ENCODE peak calls at places on chromosomes 4 and X, in four cellular contexts. F is kidney, W is GM13976, Y is nephron progenitor cell. M is an unnamed sample.
A peak's percentile ranks its signal among the peaks of the same experiment; 100 is the strongest.

GRCh38 chrX:153644356-153645125 is 2.5 kb upstream of the DUSP9 start:
- DNase-seq in W (no peak), Y (no peak), F (peak; percentile 75), M (peak; percentile 91)

GRCh38 chr4:8866828-8867623 is 4.6 kb downstream of the HMX1 start:
- DNase-seq in F (no peak), W (no peak), Y (peak; percentile 1), M (no peak)

GRCh38 chr4:96675916-96676315 is 836.0 kb downstream of the PDHA2 start:
- DNase-seq in F (no peak), W (no peak), Y (no peak), M (no peak)

GRCh38 chr4:46123872-46124755 is at the start of gene GABRG1:
- DNase-seq in F (peak; percentile 19), Y (peak; percentile 34), W (no peak), M (no peak)

GRCh38 chr4:44016582-44017421 is 431.8 kb downstream of the KCTD8 start:
- DNase-seq in Y (no peak), F (no peak), W (no peak), M (no peak)

GRCh38 chrX:12791253-12792228 is at the start of gene PRPS2:
- DNase-seq in F (peak; percentile 88), W (peak; percentile 85), Y (peak; percentile 78), M (no peak)

GRCh38 chr4:151725087-151725486 is 35.7 kb downstream of the GATB start:
- DNase-seq in W (no peak), F (no peak), Y (no peak), M (no peak)

GRCh38 chr4:98261291-98262271 is at the start of gene RAP1GDS1:
- DNase-seq in W (no peak), Y (no peak), F (peak; percentile 80), M (peak; percentile 92)

GRCh38 chr4:57132746-57133142 is 22.6 kb upstream of the IGFBP7 start:
- DNase-seq in W (no peak), F (no peak), Y (no peak), M (no peak)

GRCh38 chrX:149512225-149512885 is 7.2 kb upstream of the IDS start:
- DNase-seq in F (no peak), Y (peak; percentile 49), W (peak; percentile 32), M (no peak)

GRCh38 chr4:48439988-48440387 is 43.2 kb upstream of the SLC10A4 start:
- DNase-seq in F (no peak), W (no peak), Y (no peak), M (no peak)

GRCh38 chr4:184322328-184323025 is 104.8 kb upstream of the ENPP6 start:
- DNase-seq in W (no peak), F (no peak), Y (no peak), M (no peak)

GRCh38 chrX:10628906-10629305 is 8.5 kb upstream of the MID1 start:
- DNase-seq in F (no peak), W (no peak), Y (no peak), M (no peak)

GRCh38 chr4:55364691-55365346 is 18.8 kb downstream of the SRD5A3 start:
- DNase-seq in W (no peak), Y (no peak), F (no peak), M (no peak)

GRCh38 chrX:71637848-71638247 is 19.5 kb upstream of the CXCR3 start:
- DNase-seq in Y (no peak), F (no peak), W (no peak), M (no peak)

GRCh38 chr4:133565379-133565778 is 416.3 kb downstream of the PCDH10 start:
- DNase-seq in Y (no peak), W (no peak), F (no peak), M (no peak)

GRCh38 chrX:6645216-6645615 is 110.3 kb upstream of the VCX3A start:
- DNase-seq in Y (no peak), W (no peak), F (no peak), M (no peak)

GRCh38 chr4:158826882-158827281 is 58.1 kb downstream of the FNIP2 start:
- DNase-seq in Y (no peak), W (no peak), F (no peak), M (no peak)

GRCh38 chr4:53116959-53117358 is 248.9 kb downstream of the SCFD2 start:
- DNase-seq in F (no peak), W (no peak), Y (no peak), M (no peak)

GRCh38 chrX:153863251-153863991 is 22.6 kb downstream of the L1CAM start:
- DNase-seq in F (no peak), W (peak; percentile 15), Y (no peak), M (no peak)

GRCh38 chr4:158894826-158895225 is 126.0 kb downstream of the FNIP2 start:
- DNase-seq in W (no peak), Y (no peak), F (no peak), M (no peak)

GRCh38 chr4:7903686-7904085 is 36.0 kb downstream of the AFAP1 start:
- DNase-seq in W (no peak), Y (no peak), F (no peak), M (no peak)

GRCh38 chrX:153651540-153652079 is 4.6 kb downstream of the DUSP9 start:
- DNase-seq in Y (no peak), W (no peak), F (peak; percentile 56), M (peak; percentile 63)

GRCh38 chr4:27701563-27701962 is 840.9 kb downstream of the STIM2 start:
- DNase-seq in Y (no peak), F (no peak), W (no peak), M (no peak)

GRCh38 chr4:27703771-27704170 is 843.1 kb downstream of the STIM2 start:
- DNase-seq in Y (no peak), W (no peak), F (no peak), M (no peak)

DNA sequence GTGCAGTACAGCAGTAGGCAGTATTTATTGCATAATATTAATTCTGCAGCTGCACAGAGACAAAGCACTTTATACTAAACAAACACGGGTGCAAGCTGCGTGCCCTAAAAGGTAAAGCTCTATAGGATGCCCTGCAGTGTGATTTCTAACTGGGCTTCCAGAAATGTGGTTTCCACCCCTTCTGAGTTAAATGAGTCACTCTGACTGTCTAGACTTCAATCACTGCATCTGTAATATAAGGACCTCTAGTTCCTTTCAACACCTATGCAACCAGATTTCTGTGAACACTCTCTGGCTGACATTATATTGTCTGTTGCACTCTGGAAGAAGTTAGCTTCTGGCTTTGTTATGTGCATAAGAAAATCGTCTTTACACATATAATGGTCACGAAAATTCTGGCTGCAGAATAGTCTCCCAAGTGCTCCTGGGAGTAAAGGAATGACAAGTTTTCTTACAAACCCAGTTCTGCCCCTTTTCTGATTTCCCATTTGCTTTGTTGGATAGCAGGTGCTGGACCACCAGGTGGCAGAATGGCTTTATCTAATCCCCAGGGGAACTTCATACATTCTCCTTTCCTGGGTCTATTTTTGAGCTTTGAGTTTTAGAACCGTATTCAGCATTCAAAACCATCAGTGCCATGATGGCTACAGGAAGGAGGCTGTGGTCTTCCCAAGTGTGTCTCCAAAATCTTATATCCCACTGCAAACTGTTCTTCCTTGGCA is 842.2 kb downstream of the STIM2 start:
- DNase-seq in F (no peak), W (no peak), Y (no peak), M (no peak)
- TF ChIP-seq CTCF in F (no peak), W (no peak), Y (peak; percentile 9), M (peak; percentile 72)

GRCh38 chr4:20249333-20249732 is 2.4 kb upstream of the SLIT2 start:
- DNase-seq in F (no peak), Y (no peak), W (no peak), M (no peak)
- TF ChIP-seq CTCF in F (peak; percentile 38), Y (peak; percentile 37), W (no peak), M (peak; percentile 81)

GRCh38 chr4:71136071-71136470 is 142.6 kb downstream of the DCK start:
- DNase-seq in Y (no peak), F (no peak), W (no peak), M (no peak)

GRCh38 chr4:71138007-71138600 is 144.7 kb downstream of the DCK start:
- DNase-seq in Y (no peak), W (no peak), F (no peak), M (no peak)

GRCh38 chr4:71140563-71140962 is 147.1 kb downstream of the DCK start:
- DNase-seq in Y (no peak), W (no peak), F (no peak), M (no peak)

DNA sequence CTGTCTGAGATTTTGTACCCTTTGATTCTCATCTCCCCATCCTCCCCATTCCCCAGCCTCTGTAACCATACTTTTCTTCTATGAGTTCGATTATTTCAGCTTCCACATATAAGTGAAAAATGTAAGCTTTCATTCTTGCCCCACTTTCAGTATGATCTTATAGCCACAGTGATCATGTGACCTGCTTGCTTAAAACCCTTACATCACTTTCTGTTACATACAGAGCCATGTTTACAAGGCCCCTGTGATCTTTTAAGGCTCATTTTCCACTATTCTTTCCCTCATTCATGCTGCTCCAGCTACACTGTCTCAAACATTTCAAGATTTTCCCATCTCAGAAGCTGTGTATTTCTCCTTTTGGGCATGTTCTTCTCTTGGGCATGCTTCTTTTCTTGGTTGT is 147.7 kb downstream of the DCK start:
- DNase-seq in W (peak; percentile 32), Y (no peak), F (no peak), M (no peak)
- TF ChIP-seq CTCF in W (no peak), Y (no peak), F (no peak), M (no peak)

DNA sequence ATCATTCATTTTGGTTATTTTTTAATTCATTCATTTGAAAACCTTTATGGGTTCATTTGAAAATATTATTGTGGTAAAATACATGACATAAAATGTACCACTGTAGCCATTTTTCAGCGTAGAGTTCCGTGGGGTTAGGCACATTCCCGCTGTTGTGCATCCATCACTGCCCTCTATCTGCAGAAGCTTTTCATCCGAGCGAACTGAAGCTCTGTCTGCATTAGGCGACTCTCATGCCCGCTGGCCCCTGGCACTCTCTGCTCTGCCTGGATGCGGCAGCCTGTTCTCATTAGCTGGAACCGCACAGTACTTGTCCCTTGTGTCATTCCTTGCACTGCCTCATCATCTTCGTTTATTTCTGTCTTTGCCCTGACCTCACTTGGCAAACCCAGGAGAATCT is 17.5 kb downstream of the CFAP99 start:
- DNase-seq in F (no peak), Y (no peak), W (no peak), M (no peak)
- TF ChIP-seq CTCF in F (no peak), Y (no peak), W (no peak), M (peak; percentile 54)

GRCh38 chr4:142282870-142283431 is 563.1 kb downstream of the INPP4B start:
- DNase-seq in W (no peak), F (no peak), Y (peak; percentile 22), M (no peak)
- TF ChIP-seq CTCF in W (peak; percentile 15), F (peak; percentile 29), Y (peak; percentile 68), M (peak; percentile 74)

GRCh38 chr4:10173039-10173753 is 56.6 kb upstream of the WDR1 start:
- DNase-seq in W (no peak), F (no peak), Y (no peak), M (no peak)
- TF ChIP-seq CTCF in W (no peak), F (no peak), Y (no peak), M (no peak)

DNA sequence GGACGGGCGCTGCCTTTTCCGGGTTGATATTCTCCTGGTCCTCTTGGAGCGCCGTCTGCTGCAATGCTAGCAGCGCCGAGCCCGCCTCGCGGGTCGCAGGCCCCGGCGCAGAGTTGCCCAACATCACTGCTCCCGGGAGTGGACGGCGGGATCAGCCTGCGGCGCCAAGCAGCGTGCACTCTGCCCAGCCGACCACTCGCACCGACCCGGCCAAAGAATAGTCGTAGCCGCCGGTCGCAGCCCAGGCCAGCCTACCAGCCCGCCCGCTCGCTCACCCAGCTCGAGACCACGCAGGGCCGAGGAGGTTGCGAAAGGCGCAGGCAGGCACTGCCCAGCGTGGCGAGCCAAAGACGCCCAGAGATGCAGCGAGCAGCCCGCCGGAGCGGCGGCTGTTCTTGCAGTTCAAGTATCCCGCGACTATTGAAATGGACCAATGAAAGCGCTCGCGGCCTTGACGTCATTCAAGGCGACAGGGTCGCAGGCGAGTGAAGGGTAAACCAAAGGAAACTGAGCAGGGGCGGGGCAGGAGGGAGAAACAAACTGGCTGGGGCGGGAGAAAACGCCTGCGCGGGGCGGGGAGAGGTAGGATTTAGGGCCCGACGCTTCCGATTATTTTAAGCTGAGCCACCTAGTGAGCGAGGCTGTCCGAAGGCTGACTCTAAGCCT is at the start of gene CCNA2:
- DNase-seq in W (peak; percentile 96), Y (peak; percentile 95), F (peak; percentile 98), M (peak; percentile 95)
- TF ChIP-seq CTCF in W (no peak), Y (no peak), F (no peak), M (no peak)